ENCODE peak calls at places on chromosomes 6 and 20, in four cellular contexts. T, B, V and G are unnamed samples.

GRCh38 chr6:89794324-89794723 is 25.3 kb downstream of the MDN1 start:
- DNase-seq in V (no peak), B (no peak), T (no peak), G (no peak)

GRCh38 chr6:112145080-112145573 is 57.7 kb downstream of the FAM229B start:
- DNase-seq in B (no peak), T (no peak), V (no peak), G (no peak)

GRCh38 chr6:15922510-15923307 is 206.2 kb upstream of the MYLIP start:
- DNase-seq in T (peak), V (no peak), B (no peak), G (no peak)

GRCh38 chr20:13990465-13990864 is at the start of gene SEL1L2:
- DNase-seq in B (no peak), V (no peak), T (no peak), G (no peak)

GRCh38 chr20:47751449-47751848 is 33.8 kb downstream of the SULF2 start:
- DNase-seq in T (no peak), V (no peak), B (no peak), G (no peak)

GRCh38 chr6:33288141-33288941 is 698 bp downstream of the WDR46 start:
- DNase-seq in V (no peak), T (peak), B (no peak), G (no peak)

GRCh38 chr6:111715321-111715720 is 109.6 kb upstream of the TRAF3IP2 start:
- DNase-seq in B (no peak), T (no peak), V (no peak), G (no peak)

GRCh38 chr20:19778404-19778803 is 20.3 kb downstream of the RIN2 start:
- DNase-seq in B (no peak), V (no peak), T (peak), G (no peak)

GRCh38 chr6:154266560-154267134 is 90.0 kb downstream of the IPCEF1 start:
- DNase-seq in B (no peak), T (no peak), V (no peak), G (no peak)

GRCh38 chr6:113854531-113855499 is 2.3 kb upstream of the MARCKS start:
- DNase-seq in T (peak), B (peak), V (peak), G (peak)

GRCh38 chr6:142378138-142378875 is 76.5 kb downstream of the ADGRG6 start:
- DNase-seq in T (peak), V (peak), B (no peak), G (no peak)

GRCh38 chr6:104940881-104941693 is 15.8 kb upstream of the LIN28B start:
- DNase-seq in V (no peak), T (peak), B (no peak), G (no peak)

GRCh38 chr6:30720738-30721197 is 616 bp downstream of the TUBB start:
- DNase-seq in V (peak), B (peak), T (peak), G (no peak)

GRCh38 chr6:144150673-144151009 is 324 bp downstream of the STX11 start:
- DNase-seq in V (no peak), B (peak), T (peak), G (no peak)

GRCh38 chr6:167111597-167111996 is 11.3 kb upstream of the CCR6 start:
- DNase-seq in T (no peak), V (no peak), B (no peak), G (no peak)

GRCh38 chr20:17628101-17628841 is 53.8 kb downstream of the RRBP1 start:
- DNase-seq in T (no peak), V (no peak), B (peak), G (no peak)

GRCh38 chr6:128600397-128600951 is 80.1 kb upstream of the PTPRK start:
- DNase-seq in V (no peak), T (peak), B (no peak), G (no peak)

GRCh38 chr6:124973780-124974179 is 11.5 kb downstream of the RNF217 start:
- DNase-seq in B (no peak), T (no peak), V (no peak), G (no peak)

GRCh38 chr6:92777146-92777740 is 642.1 kb downstream of the EPHA7 start:
- DNase-seq in V (no peak), T (no peak), B (no peak), G (no peak)

GRCh38 chr6:163398796-163399195 is 15.7 kb upstream of the QKI start:
- DNase-seq in B (no peak), T (no peak), V (no peak), G (no peak)